ENCODE peak calls at places on chromosomes 7 and 10, in six cellular contexts. A, P, W, N, G and B are unnamed samples.

GRCh38 chr7:156374335-156374734 is 266.2 kb upstream of the RNF32 start:
- DNase-seq in P (no peak), A (no peak), G (no peak), W (no peak), N (no peak), B (no peak)

GRCh38 chr10:22976535-22976934 is 48.7 kb downstream of the ARMC3 start:
- DNase-seq in W (no peak), A (no peak), N (no peak), P (no peak), G (no peak), B (no peak)

GRCh38 chr10:34473174-34474059 is 341.7 kb downstream of the PARD3 start:
- DNase-seq in W (peak; percentile 30), P (no peak), G (no peak), N (no peak), A (no peak), B (no peak)

GRCh38 chr10:48468866-48469511 is 135.9 kb downstream of the ARHGAP22 start:
- DNase-seq in G (no peak), W (no peak), A (no peak), P (peak; percentile 43), N (no peak), B (no peak)

GRCh38 chr7:6188395-6188794 is 84.0 kb downstream of the CYTH3 start:
- DNase-seq in G (no peak), N (no peak), P (no peak), A (no peak), W (no peak), B (no peak)

GRCh38 chr7:27191716-27192545 is 6.9 kb upstream of the HOXA11 start:
- DNase-seq in N (no peak), G (no peak), A (peak; percentile 55), W (peak; percentile 68), P (peak; percentile 61), B (no peak)

GRCh38 chr10:132477066-132477397 is 60.6 kb upstream of the INPP5A start:
- DNase-seq in W (no peak), P (peak; percentile 45), G (no peak), A (no peak), N (no peak), B (no peak)

GRCh38 chr10:60810437-60811182 is 32.3 kb downstream of the CDK1 start:
- DNase-seq in G (no peak), A (no peak), P (no peak), N (no peak), W (peak; percentile 25), B (peak; percentile 74)

GRCh38 chr10:106338486-106338885 is 826.0 kb downstream of the SORCS1 start:
- DNase-seq in P (no peak), A (no peak), W (no peak), G (no peak), N (no peak), B (peak; percentile 80)

GRCh38 chr10:110872145-110872983 is 636 bp downstream of the PDCD4 start:
- DNase-seq in W (peak; percentile 96), P (peak; percentile 87), G (peak; percentile 83), N (peak; percentile 60), A (peak; percentile 84), B (peak; percentile 92)

GRCh38 chr7:142777318-142777717 is 6.5 kb downstream of the PRSS2 start:
- DNase-seq in N (no peak), W (no peak), G (no peak), P (no peak), A (no peak), B (no peak)

GRCh38 chr10:116043304-116043703 is 229.7 kb downstream of the GFRA1 start:
- DNase-seq in P (no peak), W (no peak), A (no peak), N (no peak), G (no peak), B (no peak)

GRCh38 chr7:98209166-98209920 is 1.9 kb upstream of the BHLHA15 start:
- DNase-seq in N (no peak), W (no peak), G (no peak), A (no peak), P (peak; percentile 38), B (no peak)